ENCODE peak calls at places on chromosomes 7 and 10, in six cellular contexts. L, S, T, C, Y and P are unnamed samples.

GRCh38 chr10:30534465-30535144 is 94.9 kb downstream of the LYZL2 start:
- DNase-seq in L (peak; percentile 46), S (peak; percentile 86), T (peak; percentile 57), C (peak; percentile 26), Y (peak; percentile 80), P (peak; percentile 88)

GRCh38 chr7:81846398-81846797 is 76.6 kb upstream of the HGF start:
- DNase-seq in L (no peak), S (no peak), T (no peak), C (no peak), Y (peak; percentile 80), P (peak; percentile 76)

GRCh38 chr10:101940916-101941315 is 97.3 kb upstream of the KCNIP2 start:
- DNase-seq in L (no peak), S (no peak), T (no peak), C (no peak), Y (peak; percentile 41), P (no peak)

GRCh38 chr10:14386202-14386593 is 55.5 kb upstream of the FRMD4A start:
- DNase-seq in L (peak; percentile 73), S (no peak), T (no peak), C (no peak), Y (peak; percentile 92), P (peak; percentile 78)

GRCh38 chr10:70742537-70743429 is 42.4 kb downstream of the TBATA start:
- DNase-seq in L (no peak), S (no peak), T (peak; percentile 51), C (peak; percentile 54), Y (peak; percentile 45), P (peak; percentile 88)

GRCh38 chr7:101018271-101019167 is 1.4 kb upstream of the MUC17 start:
- DNase-seq in L (no peak), S (no peak), T (peak; percentile 58), C (no peak), Y (no peak), P (no peak)

GRCh38 chr10:100654835-100655759 is 90.3 kb upstream of the PAX2 start:
- DNase-seq in L (no peak), S (no peak), T (no peak), C (no peak), Y (peak; percentile 12), P (peak; percentile 6)

GRCh38 chr7:36923831-36924555 is 199.7 kb upstream of the AOAH start:
- DNase-seq in L (no peak), S (no peak), T (no peak), C (no peak), Y (no peak), P (no peak)

GRCh38 chr7:112431803-112432202 is 18.5 kb upstream of the IFRD1 start:
- DNase-seq in L (no peak), S (no peak), T (no peak), C (no peak), Y (no peak), P (no peak)

GRCh38 chr7:17546206-17546998 is 247.9 kb downstream of the AHR start:
- DNase-seq in L (peak; percentile 66), S (no peak), T (no peak), C (no peak), Y (peak; percentile 79), P (peak; percentile 90)

GRCh38 chr10:80196270-80196949 is 8.9 kb downstream of the ANXA11 start:
- DNase-seq in L (peak; percentile 99), S (no peak), T (peak; percentile 83), C (no peak), Y (peak; percentile 82), P (no peak)

GRCh38 chr10:31134303-31134928 is 102.8 kb upstream of the ZNF438 start:
- DNase-seq in L (peak; percentile 82), S (no peak), T (no peak), C (no peak), Y (peak; percentile 58), P (peak; percentile 47)

GRCh38 chr7:157682064-157682945 is 345.5 kb downstream of the DNAJB6 start:
- DNase-seq in L (no peak), S (no peak), T (no peak), C (no peak), Y (no peak), P (no peak)

GRCh38 chr10:130498042-130498441 is 361.9 kb downstream of the GLRX3 start:
- DNase-seq in L (no peak), S (peak; percentile 11), T (no peak), C (no peak), Y (no peak), P (no peak)

GRCh38 chr10:130498934-130499333 is 362.7 kb downstream of the GLRX3 start:
- DNase-seq in L (no peak), S (no peak), T (no peak), C (no peak), Y (no peak), P (no peak)

GRCh38 chr10:130495116-130495862 is 359.1 kb downstream of the GLRX3 start:
- DNase-seq in L (no peak), S (peak; percentile 48), T (no peak), C (no peak), Y (no peak), P (no peak)

GRCh38 chr10:130495891-130496642 is 359.9 kb downstream of the GLRX3 start:
- DNase-seq in L (no peak), S (no peak), T (peak; percentile 22), C (no peak), Y (no peak), P (no peak)

DNA sequence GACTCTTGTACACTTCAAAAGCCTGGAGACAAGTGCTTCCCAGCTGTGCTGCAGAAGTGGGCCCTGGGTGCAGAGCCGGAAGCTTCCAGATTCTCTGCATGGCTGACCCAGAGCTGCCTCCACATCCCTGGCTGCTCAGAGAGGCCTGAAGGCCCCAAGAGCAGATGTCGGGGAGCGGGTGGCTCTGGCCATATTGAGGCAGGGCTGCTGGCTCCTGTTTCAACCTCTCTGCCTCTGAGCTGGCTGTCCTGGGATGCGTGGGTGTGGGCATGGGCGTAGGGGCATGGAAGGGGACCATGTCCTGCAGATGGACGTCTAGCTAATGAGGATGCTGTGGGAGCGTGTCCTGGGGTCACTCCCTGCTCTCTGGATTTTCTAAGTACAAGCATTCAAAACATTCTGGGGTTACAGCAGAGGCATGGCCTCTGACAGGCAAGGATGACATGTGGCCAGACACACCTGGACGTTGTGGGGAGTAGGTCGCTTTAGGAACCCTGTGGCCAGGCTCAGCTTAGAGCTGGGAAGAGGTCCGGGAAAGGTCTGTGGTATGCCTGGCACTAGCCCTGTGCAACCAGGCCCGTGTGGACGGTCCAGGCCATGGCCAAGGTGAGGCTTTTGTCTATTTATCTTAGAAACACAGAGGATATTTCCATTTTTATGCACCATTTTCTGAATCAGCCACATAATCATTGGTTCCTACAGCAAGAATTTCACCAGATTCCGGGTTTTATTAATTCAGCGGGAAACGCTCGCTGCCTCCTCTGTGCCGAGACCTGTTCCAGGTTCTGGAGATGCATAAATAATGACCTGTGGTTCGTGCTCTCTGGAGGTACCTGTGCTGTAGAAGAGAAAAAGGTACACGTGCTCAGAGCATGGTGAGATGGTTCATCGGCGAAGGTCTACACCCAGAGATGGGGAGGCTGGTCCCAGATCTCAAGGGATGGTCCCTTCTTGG is 361.1 kb downstream of the GLRX3 start:
- DNase-seq in L (no peak), S (peak; percentile 33), T (no peak), C (no peak), Y (no peak), P (no peak)
- H3K9me3 ChIP-seq in L (no peaks in the 10 kb centered on the region), S (no peaks in the 10 kb centered on the region), T (no peaks in the 10 kb centered on the region), C (peaks cover 5% of the 10 kb centered on the region), Y (no peaks in the 10 kb centered on the region), P (no peaks in the 10 kb centered on the region)

GRCh38 chr7:27183682-27184341 is 1.2 kb downstream of the HOXA11 start:
- DNase-seq in L (no peak), S (peak; percentile 76), T (peak; percentile 57), C (no peak), Y (peak; percentile 78), P (no peak)

GRCh38 chr7:27181795-27182275 is 3.2 kb downstream of the HOXA11 start:
- DNase-seq in L (no peak), S (peak; percentile 72), T (peak; percentile 25), C (no peak), Y (peak; percentile 53), P (no peak)

GRCh38 chr7:27182285-27182827 is 2.7 kb downstream of the HOXA11 start:
- DNase-seq in L (no peak), S (peak; percentile 74), T (peak; percentile 23), C (no peak), Y (no peak), P (no peak)

GRCh38 chr7:27184342-27185012 is 555 bp downstream of the HOXA11 start:
- DNase-seq in L (peak; percentile 52), S (peak; percentile 85), T (peak; percentile 68), C (no peak), Y (peak; percentile 83), P (no peak)

DNA sequence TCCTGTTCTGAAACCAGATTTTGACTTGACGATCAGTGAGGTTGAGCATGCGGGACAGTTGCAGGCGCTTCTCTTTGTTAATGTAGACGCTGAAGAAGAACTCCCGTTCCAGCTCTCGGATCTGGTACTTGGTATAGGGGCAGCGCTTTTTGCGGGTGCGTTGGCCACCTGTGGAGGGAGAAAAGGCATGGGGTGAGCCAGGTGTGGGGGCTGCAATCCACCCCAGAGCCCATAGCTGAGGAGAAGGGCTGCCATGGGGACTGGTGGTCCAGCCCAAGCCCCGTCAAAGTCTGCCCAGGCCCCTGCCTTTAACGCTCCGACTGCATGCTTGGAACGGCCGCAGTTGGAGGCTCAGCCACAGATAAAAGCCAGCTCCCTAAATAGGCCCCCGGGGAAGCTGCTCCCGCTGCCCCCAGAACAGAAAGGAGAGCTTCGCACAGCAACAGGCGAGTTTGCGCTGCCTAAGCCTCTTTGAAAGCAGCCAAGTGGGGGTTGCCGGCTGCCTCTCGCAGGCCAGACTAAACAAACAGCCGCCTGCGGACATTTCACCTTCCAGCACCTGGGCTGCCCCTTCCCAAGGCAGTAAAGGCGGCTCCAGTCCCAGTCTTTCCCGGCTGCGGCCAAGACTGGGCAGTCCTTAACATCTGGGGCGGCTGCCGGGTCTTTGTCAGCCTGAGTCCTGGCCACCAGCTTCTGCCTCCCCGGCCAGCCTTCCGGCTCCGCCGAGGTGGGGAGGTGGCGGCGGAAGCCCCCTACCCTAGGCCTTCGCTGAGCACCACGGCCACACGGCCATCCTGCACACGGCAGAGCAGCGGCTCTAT is 2.0 kb downstream of the HOXA11 start:
- DNase-seq in L (no peak), S (peak; percentile 75), T (peak; percentile 50), C (no peak), Y (peak; percentile 66), P (no peak)
- H3K27me3 ChIP-seq in L (no peaks in the 10 kb centered on the region), S (peaks cover 11% of the 10 kb centered on the region), T (peaks cover 4% of the 10 kb centered on the region), C (peaks cover 100% of the 10 kb centered on the region), Y (no peaks in the 10 kb centered on the region), P (peaks cover 100% of the 10 kb centered on the region)

GRCh38 chr7:30347226-30348082 is 63.1 kb downstream of the ZNRF2 start:
- DNase-seq in L (peak; percentile 60), S (no peak), T (no peak), C (no peak), Y (no peak), P (no peak)
- H3K4me1 ChIP-seq in L (peaks cover 37% of the 10 kb centered on the region), S (no peaks in the 10 kb centered on the region), T (no peaks in the 10 kb centered on the region), C (peaks cover 38% of the 10 kb centered on the region), Y (peaks cover 19% of the 10 kb centered on the region), P (peaks cover 26% of the 10 kb centered on the region)

DNA sequence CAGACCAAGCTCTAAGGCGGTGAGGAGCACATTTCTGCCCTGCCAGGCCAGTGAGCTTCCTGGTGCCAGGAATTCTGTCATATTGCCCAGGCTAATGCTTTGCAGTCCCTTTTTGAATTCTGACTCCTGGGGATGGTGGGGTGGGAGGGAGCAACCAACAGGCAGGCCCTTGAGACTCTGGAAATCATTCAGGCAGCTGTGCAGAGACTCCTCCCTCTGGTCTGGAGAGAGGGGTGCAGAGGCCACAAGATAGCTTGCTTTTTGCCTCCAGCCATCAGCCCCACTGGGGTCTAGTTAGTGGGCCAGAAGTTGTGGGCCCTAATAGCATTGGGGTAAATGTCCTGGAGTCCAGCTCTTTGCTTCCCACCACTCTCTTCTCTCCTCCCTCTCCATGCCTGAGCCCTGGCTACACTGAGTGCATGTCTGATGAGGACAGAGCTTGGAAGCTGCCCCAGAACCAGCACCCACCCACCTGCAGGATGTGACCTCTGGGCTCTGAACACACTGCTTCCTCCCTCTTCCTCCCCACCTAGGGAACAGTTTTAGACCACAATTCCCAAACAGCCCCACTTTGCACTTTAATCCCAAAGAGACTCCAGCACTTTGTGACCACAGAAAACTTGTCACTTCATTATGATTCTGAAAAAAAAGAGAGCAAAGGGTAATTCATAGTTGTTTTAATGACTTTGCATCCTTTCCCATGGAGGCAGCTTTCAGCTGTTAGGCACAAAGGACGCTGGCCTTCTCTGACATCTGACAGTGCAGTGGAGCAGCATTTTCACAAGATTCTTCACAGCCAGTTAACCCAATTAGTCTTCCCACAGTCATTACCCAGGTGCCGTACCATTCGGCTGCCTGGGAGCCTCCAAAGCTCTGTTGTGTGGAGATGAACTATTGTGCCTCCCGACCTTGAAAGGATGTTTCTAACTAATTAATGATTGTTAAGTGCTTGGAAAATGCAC is 262.5 kb downstream of the TRIL start:
- DNase-seq in L (no peak), S (no peak), T (no peak), C (peak; percentile 38), Y (peak; percentile 38), P (peak; percentile 34)
- H3K9me3 ChIP-seq in L (no peaks in the 10 kb centered on the region), S (no peaks in the 10 kb centered on the region), T (no peaks in the 10 kb centered on the region), C (no peaks in the 10 kb centered on the region), Y (no peaks in the 10 kb centered on the region), P (no peaks in the 10 kb centered on the region)